ENCODE peak calls at places on chromosomes 16 and 17, in ten cellular contexts. N is esophagus muscularis mucosa; P is activated CD4-positive, alpha-beta T cell treated with anti-CD3 and anti-CD28 coated beads, Interleukin-2, amount 50 U/mL, for 4 hours; R is mesendoderm; I is ELR; Q is NCI-H187; F is activated T-cell treated with anti-CD3 and anti-CD28 coated beads for 1 hour; B is left colon; S is frontal cortex; A is cardiac muscle cell. E is an unnamed sample.

GRCh38 chr17:59748591-59748990 is 41.1 kb downstream of the VMP1 start:
- DNase-seq in A (no peak), S (no peak), N (no peak), I (no peak), F (no peak), P (no peak), B (no peak), Q (no peak), R (no peak), E (no peak)

GRCh38 chr16:55912022-55912421 is 36.8 kb upstream of the CES5A start:
- DNase-seq in B (no peak), R (no peak), N (no peak), I (no peak), P (no peak), Q (no peak), F (no peak), S (peak; percentile 30), A (peak; percentile 31), E (no peak)

GRCh38 chr16:86608301-86608747 is 30.0 kb downstream of the FOXL1 start:
- DNase-seq in P (no peak), F (no peak), A (no peak), Q (no peak), R (no peak), S (no peak), I (no peak), N (no peak), B (no peak), E (no peak)

GRCh38 chr16:2959206-2959605 is 4.9 kb upstream of the KREMEN2 start:
- DNase-seq in I (no peak), R (no peak), N (no peak), B (peak; percentile 24), Q (no peak), P (no peak), A (no peak), S (no peak), F (no peak), E (no peak)

GRCh38 chr16:58196898-58197313 is 1.0 kb downstream of the CSNK2A2 start:
- DNase-seq in Q (no peak), B (no peak), A (no peak), F (no peak), S (peak; percentile 29), I (peak; percentile 29), P (no peak), R (peak; percentile 26), N (no peak), E (no peak)

GRCh38 chr17:49548051-49548505 is 27.6 kb upstream of the NXPH3 start:
- DNase-seq in S (peak; percentile 2), A (no peak), B (no peak), I (no peak), P (no peak), N (no peak), Q (no peak), R (no peak), F (no peak), E (no peak)

GRCh38 chr16:20676268-20676828 is 21.1 kb downstream of the ACSM1 start:
- DNase-seq in S (no peak), N (no peak), R (no peak), Q (no peak), F (no peak), P (no peak), I (no peak), A (no peak), B (peak; percentile 29), E (no peak)

GRCh38 chr17:6303664-6304063 is 131.3 kb downstream of the AIPL1 start:
- DNase-seq in A (peak; percentile 81), P (no peak), Q (no peak), R (peak; percentile 70), B (no peak), S (no peak), N (no peak), I (peak; percentile 19), F (no peak), E (no peak)

GRCh38 chr16:1048442-1049112 is 24.0 kb upstream of the SSTR5 start:
- DNase-seq in R (peak; percentile 83), N (no peak), A (peak; percentile 83), B (no peak), S (peak; percentile 77), Q (peak; percentile 30), F (no peak), I (no peak), P (no peak), E (no peak)

GRCh38 chr17:50550661-50551432 is 3.9 kb downstream of the SPATA20 start:
- DNase-seq in Q (peak; percentile 66), R (peak; percentile 94), F (no peak), I (peak; percentile 86), P (no peak), S (peak; percentile 84), A (peak; percentile 93), N (no peak), B (peak; percentile 76), E (no peak)

GRCh38 chr16:67961551-67961957 is 6.9 kb downstream of the SLC12A4 start:
- DNase-seq in A (no peak), N (no peak), B (peak; percentile 92), I (no peak), P (no peak), Q (peak; percentile 86), S (no peak), R (no peak), F (no peak), E (no peak)

GRCh38 chr16:30535106-30535776 is 583 bp upstream of the ZNF747 start:
- DNase-seq in I (peak; percentile 45), A (no peak), S (no peak), F (no peak), N (no peak), Q (no peak), P (no peak), B (no peak), R (peak; percentile 78), E (no peak)

GRCh38 chr17:76871668-76872067 is 3.5 kb downstream of the MGAT5B start:
- DNase-seq in A (no peak), Q (no peak), P (no peak), N (no peak), F (no peak), R (no peak), B (no peak), S (no peak), I (peak; percentile 47), E (no peak)

GRCh38 chr16:30816769-30817168 is 29.8 kb upstream of the ZNF629 start:
- DNase-seq in Q (no peak), B (no peak), R (no peak), I (no peak), S (no peak), A (no peak), P (no peak), F (no peak), N (no peak), E (no peak)

GRCh38 chr17:57810740-57811632 is 38.9 kb downstream of the MRPS23 start:
- DNase-seq in R (no peak), I (peak; percentile 56), Q (peak; percentile 34), B (no peak), S (peak; percentile 46), A (no peak), N (peak; percentile 91), P (no peak), F (no peak), E (no peak)

GRCh38 chr17:31546650-31547049 is 155.2 kb downstream of the RAB11FIP4 start:
- DNase-seq in P (no peak), I (no peak), B (no peak), A (no peak), Q (no peak), S (no peak), R (no peak), N (no peak), F (no peak), E (no peak)

E was measured in stimulated activated CD8-positive, alpha-beta memory T cell treated with anti-CD3 and anti-CD28 coated beads, Interleukin-4, amount 100 ng/mL, for 24 hours.